ENCODE peak calls at places on chromosomes 4 and X, in six cellular contexts. One of them, this sample, is unnamed.
A peak's percentile ranks its signal among the peaks of the same experiment; 100 is the strongest.

GRCh38 chr4:5361968-5362367 is 310.7 kb downstream of the STK32B start:
- DNase-seq in ascending aorta: no peak
- DNase-seq in tibial nerve: no peak
- DNase-seq in upper lobe of left lung: no peak
- DNase-seq in left ventricle myocardium inferior: no peak
- DNase-seq in fibroblast of lung: peak; percentile 35
- DNase-seq in this sample: no peak

GRCh38 chr4:158347596-158347995 is 137.3 kb downstream of the TMEM144 start:
- DNase-seq in ascending aorta: no peak
- DNase-seq in fibroblast of lung: no peak
- DNase-seq in left ventricle myocardium inferior: no peak
- DNase-seq in upper lobe of left lung: no peak
- DNase-seq in tibial nerve: no peak
- DNase-seq in this sample: no peak

GRCh38 chr4:83658806-83659205 is 122.9 kb downstream of the GPAT3 start:
- DNase-seq in fibroblast of lung: no peak
- DNase-seq in tibial nerve: no peak
- DNase-seq in upper lobe of left lung: no peak
- DNase-seq in ascending aorta: no peak
- DNase-seq in left ventricle myocardium inferior: no peak
- DNase-seq in this sample: no peak

GRCh38 chr4:145732001-145732400 is 52.1 kb downstream of the C4orf51 start:
- DNase-seq in left ventricle myocardium inferior: no peak
- DNase-seq in tibial nerve: no peak
- DNase-seq in upper lobe of left lung: no peak
- DNase-seq in ascending aorta: no peak
- DNase-seq in fibroblast of lung: no peak
- DNase-seq in this sample: no peak

GRCh38 chr4:155889036-155889793 is 14.3 kb upstream of the TDO2 start:
- DNase-seq in fibroblast of lung: peak; percentile 97
- DNase-seq in left ventricle myocardium inferior: no peak
- DNase-seq in upper lobe of left lung: no peak
- DNase-seq in tibial nerve: no peak
- DNase-seq in ascending aorta: no peak
- DNase-seq in this sample: no peak

GRCh38 chrX:143472334-143472938 is 44.8 kb downstream of the SPANXN3 start:
- DNase-seq in left ventricle myocardium inferior: no peak
- DNase-seq in tibial nerve: no peak
- DNase-seq in upper lobe of left lung: no peak
- DNase-seq in ascending aorta: no peak
- DNase-seq in fibroblast of lung: no peak
- DNase-seq in this sample: no peak

GRCh38 chr4:25223770-25224375 is 10.0 kb upstream of the PI4K2B start:
- DNase-seq in tibial nerve: no peak
- DNase-seq in left ventricle myocardium inferior: no peak
- DNase-seq in upper lobe of left lung: no peak
- DNase-seq in fibroblast of lung: peak; percentile 52
- DNase-seq in ascending aorta: no peak
- DNase-seq in this sample: no peak

GRCh38 chr4:81839347-81840042 is 367.8 kb upstream of the RASGEF1B start:
- DNase-seq in left ventricle myocardium inferior: no peak
- DNase-seq in tibial nerve: no peak
- DNase-seq in upper lobe of left lung: no peak
- DNase-seq in fibroblast of lung: no peak
- DNase-seq in ascending aorta: no peak
- DNase-seq in this sample: no peak

GRCh38 chr4:136505020-136505419 is 1027.3 kb downstream of the PCDH18 start:
- DNase-seq in tibial nerve: no peak
- DNase-seq in ascending aorta: no peak
- DNase-seq in left ventricle myocardium inferior: no peak
- DNase-seq in fibroblast of lung: no peak
- DNase-seq in upper lobe of left lung: no peak
- DNase-seq in this sample: no peak

GRCh38 chrX:133302775-133303445 is 84.8 kb upstream of the TFDP3 start:
- DNase-seq in ascending aorta: no peak
- DNase-seq in fibroblast of lung: no peak
- DNase-seq in upper lobe of left lung: no peak
- DNase-seq in left ventricle myocardium inferior: no peak
- DNase-seq in tibial nerve: no peak
- DNase-seq in this sample: no peak

GRCh38 chr4:169612869-169613859 is 781 bp upstream of the NEK1 start:
- DNase-seq in ascending aorta: peak; percentile 30
- DNase-seq in fibroblast of lung: peak; percentile 83
- DNase-seq in upper lobe of left lung: peak; percentile 79
- DNase-seq in tibial nerve: peak; percentile 83
- DNase-seq in left ventricle myocardium inferior: peak; percentile 60
- DNase-seq in this sample: peak; percentile 60

GRCh38 chr4:1512738-1513660 is 106.8 kb upstream of the NKX1-1 start:
- DNase-seq in fibroblast of lung: no peak
- DNase-seq in ascending aorta: no peak
- DNase-seq in upper lobe of left lung: peak; percentile 51
- DNase-seq in tibial nerve: no peak
- DNase-seq in left ventricle myocardium inferior: peak; percentile 30
- DNase-seq in this sample: peak; percentile 61

GRCh38 chr4:183362036-183362435 is 39.8 kb upstream of the CLDN24 start:
- DNase-seq in left ventricle myocardium inferior: no peak
- DNase-seq in tibial nerve: no peak
- DNase-seq in fibroblast of lung: no peak
- DNase-seq in upper lobe of left lung: no peak
- DNase-seq in ascending aorta: no peak
- DNase-seq in this sample: no peak

GRCh38 chr4:10273030-10273429 is 156.4 kb upstream of the WDR1 start:
- DNase-seq in fibroblast of lung: no peak
- DNase-seq in ascending aorta: no peak
- DNase-seq in upper lobe of left lung: no peak
- DNase-seq in tibial nerve: no peak
- DNase-seq in left ventricle myocardium inferior: no peak
- DNase-seq in this sample: no peak

GRCh38 chr4:86679441-86679840 is 85.3 kb downstream of the PTPN13 start:
- DNase-seq in tibial nerve: no peak
- DNase-seq in upper lobe of left lung: no peak
- DNase-seq in ascending aorta: no peak
- DNase-seq in fibroblast of lung: no peak
- DNase-seq in left ventricle myocardium inferior: no peak
- DNase-seq in this sample: no peak

GRCh38 chr4:99887837-99888236 is 6.4 kb downstream of the LAMTOR3 start:
- DNase-seq in fibroblast of lung: peak; percentile 47
- DNase-seq in left ventricle myocardium inferior: no peak
- DNase-seq in tibial nerve: no peak
- DNase-seq in upper lobe of left lung: no peak
- DNase-seq in ascending aorta: no peak
- DNase-seq in this sample: no peak

GRCh38 chr4:48781968-48782367 is 1.9 kb upstream of the FRYL start:
- DNase-seq in ascending aorta: no peak
- DNase-seq in left ventricle myocardium inferior: no peak
- DNase-seq in fibroblast of lung: no peak
- DNase-seq in tibial nerve: no peak
- DNase-seq in upper lobe of left lung: no peak
- DNase-seq in this sample: no peak

GRCh38 chrX:132564026-132564425 is 75.2 kb upstream of the MBNL3 start:
- DNase-seq in left ventricle myocardium inferior: no peak
- DNase-seq in fibroblast of lung: peak; percentile 20
- DNase-seq in ascending aorta: no peak
- DNase-seq in upper lobe of left lung: no peak
- DNase-seq in tibial nerve: no peak
- DNase-seq in this sample: no peak

GRCh38 chr4:19655666-19656065 is 596.0 kb upstream of the SLIT2 start:
- DNase-seq in upper lobe of left lung: no peak
- DNase-seq in fibroblast of lung: no peak
- DNase-seq in left ventricle myocardium inferior: no peak
- DNase-seq in ascending aorta: no peak
- DNase-seq in tibial nerve: no peak
- DNase-seq in this sample: no peak

GRCh38 chrX:126701380-126701779 is 118.1 kb upstream of the PRR32 start:
- DNase-seq in ascending aorta: no peak
- DNase-seq in tibial nerve: no peak
- DNase-seq in fibroblast of lung: no peak
- DNase-seq in left ventricle myocardium inferior: no peak
- DNase-seq in upper lobe of left lung: no peak
- DNase-seq in this sample: no peak

GRCh38 chr4:51923343-51923742 is 80.4 kb downstream of the DCUN1D4 start:
- DNase-seq in upper lobe of left lung: no peak
- DNase-seq in left ventricle myocardium inferior: no peak
- DNase-seq in ascending aorta: no peak
- DNase-seq in fibroblast of lung: no peak
- DNase-seq in tibial nerve: no peak
- DNase-seq in this sample: no peak

GRCh38 chr4:40227284-40227683 is 30.5 kb downstream of the RHOH start:
- DNase-seq in tibial nerve: no peak
- DNase-seq in upper lobe of left lung: no peak
- DNase-seq in left ventricle myocardium inferior: no peak
- DNase-seq in ascending aorta: no peak
- DNase-seq in fibroblast of lung: no peak
- DNase-seq in this sample: no peak

GRCh38 chrX:71111851-71112468 is 583 bp upstream of the IL2RG start:
- DNase-seq in ascending aorta: no peak
- DNase-seq in fibroblast of lung: no peak
- DNase-seq in tibial nerve: no peak
- DNase-seq in left ventricle myocardium inferior: no peak
- DNase-seq in upper lobe of left lung: no peak
- DNase-seq in this sample: no peak

GRCh38 chrX:50877310-50877709 is 33.2 kb upstream of the BMP15 start:
- DNase-seq in fibroblast of lung: no peak
- DNase-seq in upper lobe of left lung: no peak
- DNase-seq in ascending aorta: no peak
- DNase-seq in left ventricle myocardium inferior: no peak
- DNase-seq in tibial nerve: no peak
- DNase-seq in this sample: no peak

GRCh38 chrX:72576161-72576896 is 3.7 kb upstream of the HDAC8 start:
- DNase-seq in tibial nerve: peak; percentile 4
- DNase-seq in left ventricle myocardium inferior: no peak
- DNase-seq in upper lobe of left lung: no peak
- DNase-seq in ascending aorta: no peak
- DNase-seq in fibroblast of lung: peak; percentile 76
- DNase-seq in this sample: no peak

GRCh38 chrX:136623400-136623799 is 24.6 kb upstream of the CD40LG start:
- DNase-seq in upper lobe of left lung: no peak
- DNase-seq in ascending aorta: no peak
- DNase-seq in fibroblast of lung: no peak
- DNase-seq in tibial nerve: no peak
- DNase-seq in left ventricle myocardium inferior: no peak
- DNase-seq in this sample: no peak

GRCh38 chr4:37798616-37799015 is 27.9 kb upstream of the PGM2 start:
- DNase-seq in left ventricle myocardium inferior: no peak
- DNase-seq in ascending aorta: no peak
- DNase-seq in upper lobe of left lung: no peak
- DNase-seq in fibroblast of lung: no peak
- DNase-seq in tibial nerve: no peak
- DNase-seq in this sample: no peak

DNA sequence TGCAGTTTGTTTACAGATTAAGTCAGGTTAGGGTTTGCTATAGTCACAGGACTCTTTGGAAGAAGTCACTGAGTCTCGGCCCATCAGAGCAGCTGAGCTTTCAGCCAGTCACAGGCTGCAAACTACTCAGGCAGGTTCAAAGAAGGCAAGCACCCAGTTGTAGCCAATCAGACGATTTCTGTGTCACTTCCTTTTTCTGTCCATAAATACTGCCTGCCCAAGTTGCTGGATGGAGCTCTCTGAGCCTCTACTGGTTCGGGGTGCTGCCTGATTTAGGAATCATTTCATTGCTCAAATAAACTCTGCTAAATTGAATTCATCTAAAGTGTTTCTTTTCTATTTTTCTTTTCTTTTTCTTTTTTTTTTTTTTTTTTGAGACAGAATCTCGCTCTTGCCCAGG is 7.3 kb upstream of the SH3BP2 start:
- DNase-seq in upper lobe of left lung: peak; percentile 32
- DNase-seq in left ventricle myocardium inferior: no peak
- DNase-seq in ascending aorta: no peak
- DNase-seq in tibial nerve: no peak
- DNase-seq in fibroblast of lung: no peak
- DNase-seq in this sample: peak; percentile 36
- H3K4me1 ChIP-seq in upper lobe of left lung: peaks cover 25% of the 10 kb centered on the region
- H3K4me1 ChIP-seq in left ventricle myocardium inferior: peaks cover 37% of the 10 kb centered on the region
- H3K4me1 ChIP-seq in ascending aorta: peaks cover 8% of the 10 kb centered on the region
- H3K4me1 ChIP-seq in tibial nerve: no peaks in the 10 kb centered on the region
- H3K4me1 ChIP-seq in fibroblast of lung: peaks cover 3% of the 10 kb centered on the region
- H3K4me1 ChIP-seq in this sample: no peaks in the 10 kb centered on the region

DNA sequence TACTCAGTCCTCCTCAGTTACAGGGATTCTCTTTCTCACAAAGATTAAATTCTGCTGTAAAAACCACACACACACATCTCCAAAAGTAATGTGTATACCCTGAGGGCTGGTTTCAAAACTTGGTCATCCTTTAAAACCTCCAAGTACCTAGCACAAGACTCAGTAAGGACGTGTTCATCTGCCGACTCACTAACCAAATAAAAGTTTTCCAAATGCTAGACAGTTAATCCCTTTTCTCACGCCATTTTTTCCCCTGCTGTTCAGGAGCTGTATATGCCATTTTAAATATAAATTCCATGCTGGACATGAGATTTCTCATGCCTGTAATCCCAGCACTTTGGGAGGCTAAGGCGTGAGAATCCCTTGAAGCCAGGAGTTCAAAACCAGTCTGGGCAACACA is 3.9 kb upstream of the SAT1 start:
- DNase-seq in tibial nerve: no peak
- DNase-seq in left ventricle myocardium inferior: no peak
- DNase-seq in fibroblast of lung: peak; percentile 28
- DNase-seq in ascending aorta: no peak
- DNase-seq in upper lobe of left lung: no peak
- DNase-seq in this sample: no peak
- TF ChIP-seq CTCF in tibial nerve: no peak
- TF ChIP-seq CTCF in left ventricle myocardium inferior: no peak
- TF ChIP-seq CTCF in fibroblast of lung: peak; percentile 9
- TF ChIP-seq CTCF in ascending aorta: no peak
- TF ChIP-seq CTCF in upper lobe of left lung: no peak
- TF ChIP-seq CTCF in this sample: no peak

DNA sequence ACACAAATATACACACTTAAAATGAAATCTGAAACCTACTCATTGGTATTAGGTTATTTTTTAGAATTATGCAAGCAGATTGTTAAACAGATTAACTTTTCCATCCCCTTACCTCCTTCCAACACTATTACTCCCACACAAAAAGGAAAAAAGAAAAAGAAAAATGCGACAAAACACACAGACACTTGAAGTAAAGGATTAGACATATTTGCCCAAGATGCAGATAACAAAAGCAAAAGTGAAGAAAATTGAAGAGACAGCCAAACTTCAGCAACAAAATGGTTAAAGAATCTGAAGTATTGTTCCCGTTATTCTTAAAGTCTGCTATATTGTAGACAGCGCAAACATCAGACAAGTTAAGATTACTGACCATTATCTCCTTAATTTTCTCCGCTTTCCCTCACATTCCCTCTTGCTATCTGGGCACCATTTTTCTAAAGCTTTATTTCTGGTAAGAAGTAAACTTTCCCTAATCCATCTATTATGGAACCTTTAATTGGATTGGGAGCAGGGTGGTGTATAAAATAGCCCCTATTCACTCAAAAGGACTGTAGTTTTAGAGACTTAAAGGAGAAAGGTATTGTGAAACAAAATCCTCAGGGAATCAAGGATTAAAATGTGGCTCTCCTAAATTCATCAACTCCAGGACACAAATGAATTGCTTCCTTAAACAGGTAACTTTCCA is 34.7 kb upstream of the MAB21L2 start:
- DNase-seq in upper lobe of left lung: no peak
- DNase-seq in tibial nerve: no peak
- DNase-seq in fibroblast of lung: no peak
- DNase-seq in left ventricle myocardium inferior: no peak
- DNase-seq in ascending aorta: no peak
- DNase-seq in this sample: no peak
- H3K4me1 ChIP-seq in upper lobe of left lung: no peaks in the 10 kb centered on the region
- H3K4me1 ChIP-seq in tibial nerve: no peaks in the 10 kb centered on the region
- H3K4me1 ChIP-seq in fibroblast of lung: no peaks in the 10 kb centered on the region
- H3K4me1 ChIP-seq in left ventricle myocardium inferior: no peaks in the 10 kb centered on the region
- H3K4me1 ChIP-seq in ascending aorta: no peaks in the 10 kb centered on the region
- H3K4me1 ChIP-seq in this sample: no peaks in the 10 kb centered on the region

GRCh38 chrX:9906919-9907318 is 60.2 kb upstream of the CLDN34 start:
- DNase-seq in upper lobe of left lung: no peak
- DNase-seq in ascending aorta: no peak
- DNase-seq in fibroblast of lung: no peak
- DNase-seq in tibial nerve: no peak
- DNase-seq in left ventricle myocardium inferior: no peak
- DNase-seq in this sample: no peak
- TF ChIP-seq CTCF in upper lobe of left lung: no peak
- TF ChIP-seq CTCF in ascending aorta: no peak
- TF ChIP-seq CTCF in fibroblast of lung: no peak
- TF ChIP-seq CTCF in tibial nerve: no peak
- TF ChIP-seq CTCF in left ventricle myocardium inferior: no peak
- TF ChIP-seq CTCF in this sample: no peak